ENCODE peak calls at places on chromosome 10, in seven cellular contexts. U is activated CD8-positive, alpha-beta memory T cell treated with anti-CD3 and anti-CD28 coated beads for 48 hours; Y is NB4; O is AG04450; R is left ventricle myocardium superior; S is activated naive CD4-positive, alpha-beta T cell treated with Interleukin-2 at 50 U/mL for 16 hours; W is adrenal gland. B is an unnamed sample.

GRCh38 chr10:61990761-61991135 is 89.2 kb downstream of the ARID5B start:
- DNase-seq in U (no peak), S (no peak), Y (no peak), R (no peak), W (no peak), O (no peak), B (no peak)

GRCh38 chr10:97328646-97329453 is 5.7 kb downstream of the FRAT2 start:
- DNase-seq in W (no peak), O (no peak), U (no peak), S (no peak), R (no peak), Y (no peak), B (no peak)

GRCh38 chr10:92760609-92761008 is 70.9 kb downstream of the HHEX start:
- DNase-seq in S (no peak), O (peak), U (no peak), R (no peak), Y (peak), W (no peak), B (no peak)

GRCh38 chr10:119818889-119819270 is 53.8 kb downstream of the MCMBP start:
- DNase-seq in O (no peak), S (no peak), W (no peak), U (no peak), Y (no peak), R (no peak), B (no peak)

GRCh38 chr10:77872151-77872946 is 54.2 kb downstream of the DLG5 start:
- DNase-seq in U (no peak), W (peak), O (no peak), Y (peak), R (peak), S (no peak), B (no peak)

GRCh38 chr10:6499974-6500373 is 80.1 kb downstream of the PRKCQ start:
- DNase-seq in W (no peak), Y (no peak), R (no peak), O (no peak), S (no peak), U (no peak), B (no peak)

GRCh38 chr10:123139521-123140163 is 3.9 kb downstream of the HMX3 start:
- DNase-seq in Y (peak), R (no peak), S (no peak), W (no peak), O (no peak), U (no peak), B (no peak)

GRCh38 chr10:23826399-23826798 is 382.5 kb upstream of the KIAA1217 start:
- DNase-seq in U (no peak), Y (peak), R (no peak), O (no peak), W (no peak), S (no peak), B (no peak)

GRCh38 chr10:15627617-15628196 is 92.0 kb downstream of the ITGA8 start:
- DNase-seq in R (no peak), W (no peak), Y (no peak), U (no peak), O (no peak), S (no peak), B (no peak)

GRCh38 chr10:43048301-43049051 is 28.4 kb upstream of the RET start:
- DNase-seq in O (no peak), W (no peak), R (peak), Y (no peak), S (no peak), U (no peak), B (no peak)

GRCh38 chr10:91389636-91390512 is 20.3 kb upstream of the HECTD2 start:
- DNase-seq in W (no peak), Y (peak), O (no peak), R (no peak), S (no peak), U (no peak), B (no peak)

GRCh38 chr10:76969366-76969990 is 668.1 kb downstream of the KCNMA1 start:
- DNase-seq in U (no peak), S (no peak), R (no peak), Y (no peak), W (no peak), O (no peak), B (no peak)

GRCh38 chr10:21160116-21160515 is 263.0 kb upstream of the NEBL start:
- DNase-seq in S (no peak), R (no peak), W (no peak), O (no peak), U (no peak), Y (no peak), B (no peak)

GRCh38 chr10:71429929-71430328 is 33.2 kb downstream of the CDH23 start:
- DNase-seq in W (no peak), O (no peak), Y (no peak), U (no peak), R (no peak), S (no peak), B (no peak)

GRCh38 chr10:98676895-98677294 is 230.2 kb upstream of the HPS1 start:
- DNase-seq in W (no peak), O (no peak), U (no peak), Y (no peak), S (no peak), R (no peak), B (no peak)

GRCh38 chr10:44933451-44933850 is 22.3 kb downstream of the TMEM72 start:
- DNase-seq in W (no peak), O (no peak), Y (no peak), U (no peak), R (no peak), S (no peak), B (no peak)

GRCh38 chr10:110408203-110408871 is 89.4 kb upstream of the DUSP5 start:
- DNase-seq in O (no peak), U (no peak), R (no peak), W (no peak), Y (no peak), S (no peak), B (no peak)

GRCh38 chr10:7787150-7787856 is 490 bp downstream of the KIN start:
- DNase-seq in U (no peak), Y (peak), O (no peak), W (no peak), S (peak), R (no peak), B (no peak)

GRCh38 chr10:91939653-91940052 is 16.1 kb downstream of the BTAF1 start:
- DNase-seq in Y (no peak), U (no peak), O (no peak), W (no peak), R (no peak), S (no peak), B (no peak)

GRCh38 chr10:48496831-48497792 is 107.8 kb downstream of the ARHGAP22 start:
- DNase-seq in Y (peak), W (no peak), S (no peak), U (no peak), R (peak), O (peak), B (no peak)

GRCh38 chr10:97204826-97205679 is 19.3 kb upstream of the SLIT1 start:
- DNase-seq in U (no peak), Y (no peak), R (no peak), W (no peak), O (no peak), S (no peak), B (no peak)

GRCh38 chr10:126598009-126598408 is 72.5 kb downstream of the C10orf90 start:
- DNase-seq in O (no peak), Y (peak), U (no peak), R (no peak), W (no peak), S (no peak), B (no peak)

GRCh38 chr10:119447421-119447820 is 95.1 kb downstream of the RGS10 start:
- DNase-seq in U (no peak), W (no peak), S (no peak), O (no peak), R (peak), Y (no peak), B (no peak)

GRCh38 chr10:17235136-17235535 is 7.1 kb downstream of the VIM start:
- DNase-seq in R (no peak), Y (peak), S (no peak), O (no peak), U (no peak), W (no peak), B (no peak)

GRCh38 chr10:68223535-68224165 is 8.3 kb downstream of the ATOH7 start:
- DNase-seq in Y (peak), R (no peak), O (no peak), U (no peak), W (no peak), S (no peak), B (no peak)

GRCh38 chr10:69176823-69177222 is 3.2 kb upstream of the SUPV3L1 start:
- DNase-seq in W (no peak), O (no peak), R (no peak), S (no peak), U (no peak), Y (no peak), B (no peak)

GRCh38 chr10:95525033-95525418 is 36.1 kb downstream of the SORBS1 start:
- DNase-seq in O (no peak), R (no peak), Y (no peak), S (no peak), U (no peak), W (no peak), B (no peak)

GRCh38 chr10:7520496-7521485 is 110.0 kb upstream of the SFMBT2 start:
- DNase-seq in S (no peak), O (no peak), U (no peak), Y (no peak), W (no peak), R (no peak), B (no peak)

GRCh38 chr10:132162590-132163277 is 24.0 kb upstream of the DPYSL4 start:
- DNase-seq in R (peak), Y (no peak), W (peak), S (no peak), U (no peak), O (no peak), B (no peak)

GRCh38 chr10:21122907-21123306 is 225.8 kb upstream of the NEBL start:
- DNase-seq in O (no peak), Y (no peak), R (no peak), W (no peak), U (no peak), S (no peak), B (no peak)

GRCh38 chr10:7385114-7385513 is 25.7 kb downstream of the SFMBT2 start:
- DNase-seq in S (no peak), U (no peak), O (no peak), Y (no peak), R (no peak), W (no peak), B (no peak)

GRCh38 chr10:76201962-76202361 is 770.5 kb downstream of the LRMDA start:
- DNase-seq in W (no peak), U (no peak), R (no peak), O (no peak), S (no peak), Y (no peak), B (no peak)

GRCh38 chr10:29266641-29267040 is 22.2 kb upstream of the LYZL1 start:
- DNase-seq in U (no peak), R (no peak), S (no peak), O (no peak), Y (peak), W (no peak), B (no peak)

GRCh38 chr10:50367732-50368131 is 116.4 kb upstream of the ASAH2 start:
- DNase-seq in Y (peak), S (no peak), U (no peak), O (no peak), W (no peak), R (no peak), B (no peak)

GRCh38 chr10:68049289-68050078 is 25.6 kb downstream of the HERC4 start:
- DNase-seq in Y (no peak), R (no peak), U (no peak), O (no peak), W (no peak), S (no peak), B (no peak)

B was measured in stimulated activated effector memory CD8-positive, alpha-beta T cell treated with anti-CD3 and anti-CD28 coated beads, Interleukin-12 subunit alpha, Interleukin-12 subunit beta, amount 100 ng/mL, for 72 hours.